ENCODE peak calls at places on chromosomes 12 and 14, in five cellular contexts. Z is mammary epithelial cell, I is HepG2, L is GM23248, A is neural progenitor cell. J is an unnamed sample.

GRCh38 chr12:127750076-127750840 is 516.7 kb upstream of the TMEM132C start:
- DNase-seq in I (no peak), A (no peak), L (peak; percentile 43), Z (no peak), J (no peak)

GRCh38 chr14:99171396-99171795 is 100.6 kb downstream of the BCL11B start:
- DNase-seq in Z (no peak), L (no peak), A (no peak), I (no peak), J (no peak)

GRCh38 chr12:63496654-63497053 is 171.6 kb downstream of the DPY19L2 start:
- DNase-seq in A (no peak), Z (no peak), L (no peak), I (no peak), J (no peak)

GRCh38 chr12:19236656-19237055 is 107.1 kb downstream of the PLEKHA5 start:
- DNase-seq in L (peak; percentile 42), Z (peak; percentile 71), A (no peak), I (no peak), J (no peak)

GRCh38 chr14:67187210-67187609 is 2.0 kb upstream of the GARIN2 start:
- DNase-seq in A (no peak), I (peak; percentile 38), L (peak; percentile 93), Z (peak; percentile 84), J (peak; percentile 90)

GRCh38 chr14:40336846-40337245 is 904.6 kb upstream of the FBXO33 start:
- DNase-seq in Z (no peak), L (no peak), I (no peak), A (no peak), J (no peak)

GRCh38 chr12:119988440-119988787 is 622 bp upstream of the BICDL1 start:
- DNase-seq in I (no peak), A (no peak), L (peak; percentile 66), Z (no peak), J (no peak)

GRCh38 chr12:5565933-5566632 is 134.2 kb downstream of the NTF3 start:
- DNase-seq in I (no peak), Z (no peak), A (no peak), L (peak; percentile 74), J (no peak)

GRCh38 chr12:70876952-70877351 is 43.6 kb downstream of the PTPRR start:
- DNase-seq in L (peak; percentile 90), I (peak; percentile 2), A (no peak), Z (peak; percentile 75), J (no peak)

GRCh38 chr14:104110491-104111209 is 25.1 kb downstream of the ASPG start:
- DNase-seq in L (no peak), I (no peak), A (no peak), Z (no peak), J (no peak)

GRCh38 chr12:8482446-8483080 is 26.8 kb downstream of the CLEC6A start:
- DNase-seq in Z (no peak), A (no peak), I (no peak), L (no peak), J (no peak)

GRCh38 chr14:104724981-104725771 is 1.1 kb downstream of the ADSS1 start:
- DNase-seq in I (peak; percentile 43), A (peak; percentile 63), Z (no peak), L (peak; percentile 63), J (no peak)

GRCh38 chr12:591571-592505 is 71.4 kb downstream of the NINJ2 start:
- DNase-seq in L (no peak), A (no peak), I (peak; percentile 24), Z (no peak), J (peak; percentile 30)

GRCh38 chr12:11836964-11837286 is 187.5 kb downstream of the ETV6 start:
- DNase-seq in I (no peak), Z (no peak), A (no peak), L (no peak), J (no peak)

GRCh38 chr12:19382111-19382526 is 57.2 kb upstream of the AEBP2 start:
- DNase-seq in L (peak; percentile 82), I (peak; percentile 9), A (peak; percentile 16), Z (peak; percentile 86), J (peak; percentile 76)

GRCh38 chr12:26198742-26199141 is 3.4 kb downstream of the SSPN start:
- DNase-seq in Z (peak; percentile 51), L (peak; percentile 88), I (no peak), A (no peak), J (no peak)

GRCh38 chr12:122545855-122546254 is 18.8 kb downstream of the KNTC1 start:
- DNase-seq in Z (no peak), I (no peak), A (no peak), L (no peak), J (no peak)

GRCh38 chr12:46701356-46701755 is 124.4 kb downstream of the SLC38A4 start:
- DNase-seq in L (no peak), Z (no peak), A (peak; percentile 40), I (no peak), J (no peak)

GRCh38 chr14:92934196-92935085 is 11.5 kb downstream of the CHGA start:
- DNase-seq in Z (no peak), L (no peak), A (no peak), I (no peak), J (no peak)

DNA sequence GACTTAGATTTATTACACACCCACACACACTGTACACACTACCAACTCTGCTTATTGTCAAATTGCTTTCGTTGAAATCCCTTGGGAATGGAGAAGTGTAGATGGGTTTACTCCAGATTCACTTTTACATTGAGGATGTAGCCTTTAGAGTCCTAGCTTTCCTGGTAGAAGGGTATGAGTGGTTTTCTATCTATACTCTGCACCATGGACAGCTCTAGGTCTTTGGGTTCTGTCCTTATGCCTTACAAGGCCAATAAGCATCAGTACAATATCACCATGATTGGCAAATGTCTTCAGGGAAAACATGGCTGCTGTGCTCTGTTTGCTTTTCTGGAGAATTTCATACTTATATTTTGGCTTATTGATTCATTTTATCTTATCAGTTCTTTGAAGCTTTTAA is 1063.9 kb downstream of the SLC6A15 start:
- DNase-seq in I (no peak), Z (no peak), L (no peak), A (no peak), J (no peak)
- H3K4me2 ChIP-seq in I (no peak overlapping the region), Z (no peak overlapping the region), L (no peak overlapping the region), A (no peak overlapping the region), J (no peak overlapping the region)

DNA sequence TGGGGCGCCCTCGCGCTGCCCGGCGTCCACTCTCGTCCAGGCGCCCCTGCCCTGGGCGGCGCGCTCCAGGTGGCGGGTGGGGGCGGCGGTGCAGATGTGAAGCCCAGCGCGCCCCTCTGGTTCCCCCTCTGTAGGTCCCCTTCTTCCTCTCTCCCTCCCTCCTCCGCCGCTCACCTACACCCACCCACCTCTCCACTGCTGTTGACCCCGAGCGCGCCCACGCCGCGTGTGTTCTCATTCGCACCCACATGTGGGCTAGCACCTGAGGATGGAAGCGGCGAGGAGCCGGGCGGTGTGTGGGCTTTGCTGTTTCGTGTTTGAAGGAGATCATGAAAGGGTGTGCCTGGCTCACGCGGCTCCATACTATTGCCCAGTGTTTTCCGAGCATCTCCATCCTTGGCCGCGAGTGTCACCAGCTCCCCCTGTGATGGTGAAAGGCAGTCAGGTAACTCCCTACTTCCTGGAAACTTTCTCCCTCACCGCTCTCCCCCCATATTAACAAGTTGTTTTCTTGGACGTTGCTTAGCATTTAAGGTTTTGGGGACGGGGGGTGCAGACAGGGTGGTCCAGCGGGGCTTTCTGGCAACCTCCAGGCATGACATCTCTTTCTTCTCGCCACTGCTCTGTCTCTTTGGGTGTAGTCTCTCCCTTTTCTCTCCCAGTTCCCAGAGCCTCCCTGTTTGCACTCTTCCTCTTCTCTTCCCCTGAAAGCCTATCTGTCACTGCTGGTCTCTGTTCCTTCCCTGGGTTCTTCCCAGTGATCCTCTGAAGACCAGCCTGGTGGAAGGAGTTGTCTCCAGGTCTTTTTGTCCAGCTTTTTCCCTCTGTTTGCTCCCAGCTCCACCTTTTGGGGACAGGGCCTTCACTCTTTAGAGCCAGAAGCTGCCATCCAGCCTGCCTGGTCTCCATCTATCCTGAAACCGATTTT is 1.6 kb downstream of the CACNA1C start:
- DNase-seq in Z (no peak), L (peak; percentile 63), I (no peak), A (peak; percentile 11), J (no peak)
- TF ChIP-seq EZH2 in Z (peak; percentile 75), L (no peak), I (no peak), A (no peak), J (no peak)

DNA sequence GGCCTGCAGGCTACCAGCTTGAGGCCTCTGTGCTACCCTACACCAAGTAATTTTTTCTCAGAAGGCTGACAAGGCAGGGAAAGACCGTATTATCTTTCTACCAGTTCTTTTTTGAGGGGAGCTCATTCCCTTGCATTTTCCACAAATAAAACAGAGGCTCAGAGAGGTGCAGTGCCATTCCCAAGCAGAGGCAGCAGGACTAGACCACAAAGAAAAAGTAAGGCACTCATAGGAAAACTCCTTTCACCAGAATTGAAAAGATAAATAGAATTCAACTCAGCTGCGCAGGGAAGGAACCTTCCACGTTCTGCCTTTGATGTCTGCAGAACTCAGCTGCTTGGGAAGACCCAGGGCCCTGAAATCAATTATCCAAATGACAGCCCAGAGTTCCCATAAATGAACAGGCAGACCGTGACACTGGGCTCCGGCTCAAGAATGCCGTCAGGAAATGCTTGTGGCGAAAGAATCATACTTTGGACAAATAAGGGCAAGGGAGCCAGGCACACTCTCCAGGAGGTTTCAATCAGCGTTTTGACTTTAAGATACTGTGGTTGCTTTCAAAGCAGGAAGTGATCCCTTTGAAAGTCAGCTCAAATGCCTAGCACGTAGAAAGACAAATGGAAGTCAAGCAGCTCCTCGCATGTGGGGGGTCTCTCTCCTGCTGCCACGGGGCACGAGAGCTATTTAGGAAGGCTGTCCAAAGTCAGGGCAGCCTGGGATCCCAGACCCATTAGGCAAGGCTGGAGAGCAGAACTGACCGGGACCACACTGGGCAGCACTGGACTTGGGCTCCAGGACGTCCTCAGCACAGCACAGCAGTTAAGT is 14.0 kb downstream of the KCTD10 start:
- DNase-seq in A (peak; percentile 26), L (peak; percentile 96), Z (peak; percentile 76), I (peak; percentile 63), J (peak; percentile 74)
- H3K4me2 ChIP-seq in A (peak overlapping the region; percentile 47), L (peak overlapping the region; percentile 77), Z (peak overlapping the region; percentile 77), I (peak overlapping the region; percentile 67), J (peak overlapping the region; percentile 73)

GRCh38 chr12:114673169-114673833 is 10.7 kb downstream of the TBX3 start:
- DNase-seq in A (peak; percentile 45), L (peak; percentile 77), Z (peak; percentile 77), I (no peak), J (no peak)

GRCh38 chr12:114672817-114673168 is 11.2 kb downstream of the TBX3 start:
- DNase-seq in I (no peak), A (no peak), Z (no peak), L (no peak), J (no peak)

GRCh38 chr12:114671321-114671663 is 12.7 kb downstream of the TBX3 start:
- DNase-seq in Z (peak; percentile 24), A (no peak), L (peak; percentile 19), I (no peak), J (no peak)

GRCh38 chr12:114670257-114670955 is 13.6 kb downstream of the TBX3 start:
- DNase-seq in Z (peak; percentile 25), L (peak; percentile 30), I (no peak), A (no peak), J (no peak)

DNA sequence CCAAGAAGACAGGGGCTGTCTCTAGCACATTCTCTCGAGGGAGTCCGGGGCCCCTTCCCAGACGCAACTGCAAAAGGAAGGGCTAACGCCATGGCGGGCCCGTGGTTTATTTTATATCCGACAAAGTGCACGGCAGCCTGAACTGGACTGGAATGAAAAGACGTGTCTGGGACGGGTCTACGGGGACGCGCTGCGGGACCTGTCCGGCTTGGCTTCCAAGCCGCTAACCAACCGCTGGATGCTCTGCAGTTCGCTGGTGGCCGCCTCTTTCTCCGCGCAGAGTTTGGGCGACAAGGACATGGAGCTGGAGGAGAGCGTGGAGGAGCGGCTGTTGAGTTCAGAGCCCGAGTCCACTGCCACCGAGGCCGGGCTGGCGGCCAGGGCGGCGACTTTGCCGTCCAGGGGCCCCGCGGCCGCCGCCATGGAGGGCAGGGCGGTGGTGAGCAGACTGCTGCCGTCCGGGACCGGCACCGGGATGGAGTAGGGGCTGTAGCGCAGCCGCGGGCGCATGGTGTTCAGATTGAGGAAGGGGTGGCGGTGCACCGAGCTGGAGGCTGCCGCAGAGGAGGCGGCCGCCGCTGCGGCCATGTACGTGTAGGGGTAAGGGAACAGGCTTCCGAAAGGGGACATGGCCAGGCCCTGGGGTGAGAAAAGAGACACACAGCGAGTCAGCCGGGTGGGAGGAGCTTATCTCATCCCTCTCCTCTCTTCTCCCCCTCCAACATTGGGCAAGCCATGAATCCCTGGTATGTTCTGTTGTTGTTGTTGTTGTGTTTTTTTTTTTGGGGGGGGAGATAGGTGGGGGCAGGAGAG is 12.1 kb downstream of the TBX3 start:
- DNase-seq in Z (peak; percentile 56), L (peak; percentile 78), I (no peak), A (peak; percentile 75), J (no peak)
- TF ChIP-seq EZH2 in Z (no peak), L (no peak), I (no peak), A (peak; percentile 97), J (no peak)